ENCODE peak calls at places on chromosome 10, in five cellular contexts. F, J, T, M and I are unnamed samples.

GRCh38 chr10:70007116-70007820 is 45.4 kb upstream of the MACROH2A2 start:
- DNase-seq in F (no peak), T (no peak), M (no peak), J (peak), I (no peak)

GRCh38 chr10:69802424-69803161 is 887 bp downstream of the COL13A1 start:
- DNase-seq in J (peak), M (no peak), T (no peak), F (no peak), I (no peak)

GRCh38 chr10:98028168-98028770 is 2.2 kb downstream of the CRTAC1 start:
- DNase-seq in M (peak), T (peak), J (peak), F (peak), I (peak)

GRCh38 chr10:60795465-60796202 is 17.4 kb downstream of the CDK1 start:
- DNase-seq in J (no peak), T (no peak), M (no peak), F (no peak), I (no peak)

GRCh38 chr10:71933651-71934050 is 30.5 kb upstream of the CHST3 start:
- DNase-seq in F (peak), J (no peak), M (no peak), T (no peak), I (no peak)

GRCh38 chr10:93465806-93466675 is 16.1 kb downstream of the MYOF start:
- DNase-seq in F (no peak), M (peak), T (peak), J (peak), I (peak)

GRCh38 chr10:85950921-85951320 is 415.7 kb downstream of the GRID1 start:
- DNase-seq in T (no peak), F (no peak), J (no peak), M (no peak), I (no peak)

GRCh38 chr10:56586391-56586790 is 225.3 kb upstream of the ZWINT start:
- DNase-seq in T (no peak), M (no peak), J (no peak), F (no peak), I (no peak)

GRCh38 chr10:132788180-132788830 is 2.4 kb upstream of the NKX6-2 start:
- DNase-seq in M (peak), J (peak), T (no peak), F (no peak), I (peak)

GRCh38 chr10:131928248-131929095 is 27.7 kb downstream of the PPP2R2D start:
- DNase-seq in T (no peak), F (no peak), J (peak), M (peak), I (no peak)

GRCh38 chr10:86651021-86651471 is 3.3 kb upstream of the OPN4 start:
- DNase-seq in F (no peak), J (no peak), T (no peak), M (peak), I (no peak)